ENCODE peak calls at places on chromosomes 16 and 17, in ten cellular contexts. One of them, this sample, is unnamed.

GRCh38 chr16:2331932-2332267 is 8.6 kb downstream of the ABCA3 start:
- DNase-seq in prostate gland: no peak
- DNase-seq in MM.1S: no peak
- DNase-seq in retinal pigment epithelial cell: no peak
- DNase-seq in WTC11: no peak
- DNase-seq in brain microvascular endothelial cell: no peak
- DNase-seq in AG09319: no peak
- DNase-seq in neural progenitor cell: no peak
- DNase-seq in dorsolateral prefrontal cortex: no peak
- DNase-seq in AG04449: no peak
- DNase-seq in this sample: no peak

GRCh38 chr17:79399610-79400144 is 211.2 kb downstream of the RBFOX3 start:
- DNase-seq in brain microvascular endothelial cell: no peak
- DNase-seq in MM.1S: no peak
- DNase-seq in neural progenitor cell: peak
- DNase-seq in dorsolateral prefrontal cortex: no peak
- DNase-seq in AG09319: no peak
- DNase-seq in WTC11: no peak
- DNase-seq in AG04449: no peak
- DNase-seq in prostate gland: no peak
- DNase-seq in retinal pigment epithelial cell: no peak
- DNase-seq in this sample: no peak

GRCh38 chr17:4199818-4200402 is 56.9 kb downstream of the CYB5D2 start:
- DNase-seq in AG04449: no peak
- DNase-seq in MM.1S: peak
- DNase-seq in retinal pigment epithelial cell: no peak
- DNase-seq in brain microvascular endothelial cell: no peak
- DNase-seq in prostate gland: no peak
- DNase-seq in neural progenitor cell: peak
- DNase-seq in WTC11: peak
- DNase-seq in dorsolateral prefrontal cortex: no peak
- DNase-seq in AG09319: no peak
- DNase-seq in this sample: no peak

GRCh38 chr16:24036614-24037013 is 200.8 kb downstream of the PRKCB start:
- DNase-seq in retinal pigment epithelial cell: peak
- DNase-seq in dorsolateral prefrontal cortex: no peak
- DNase-seq in prostate gland: peak
- DNase-seq in MM.1S: peak
- DNase-seq in WTC11: peak
- DNase-seq in AG04449: no peak
- DNase-seq in neural progenitor cell: peak
- DNase-seq in AG09319: peak
- DNase-seq in brain microvascular endothelial cell: peak
- DNase-seq in this sample: peak

GRCh38 chr17:64196626-64197025 is 66.4 kb downstream of the TEX2 start:
- DNase-seq in brain microvascular endothelial cell: peak
- DNase-seq in MM.1S: no peak
- DNase-seq in AG04449: peak
- DNase-seq in WTC11: no peak
- DNase-seq in retinal pigment epithelial cell: peak
- DNase-seq in prostate gland: no peak
- DNase-seq in dorsolateral prefrontal cortex: no peak
- DNase-seq in AG09319: peak
- DNase-seq in neural progenitor cell: no peak
- DNase-seq in this sample: no peak

GRCh38 chr17:39674702-39675389 is 6.6 kb downstream of the PNMT start:
- DNase-seq in MM.1S: no peak
- DNase-seq in WTC11: no peak
- DNase-seq in AG09319: no peak
- DNase-seq in AG04449: no peak
- DNase-seq in dorsolateral prefrontal cortex: no peak
- DNase-seq in prostate gland: peak
- DNase-seq in neural progenitor cell: no peak
- DNase-seq in retinal pigment epithelial cell: no peak
- DNase-seq in brain microvascular endothelial cell: no peak
- DNase-seq in this sample: no peak

GRCh38 chr17:2405247-2405926 is 4.5 kb upstream of the MNT start:
- DNase-seq in WTC11: no peak
- DNase-seq in dorsolateral prefrontal cortex: no peak
- DNase-seq in neural progenitor cell: peak
- DNase-seq in retinal pigment epithelial cell: no peak
- DNase-seq in MM.1S: no peak
- DNase-seq in prostate gland: no peak
- DNase-seq in AG04449: no peak
- DNase-seq in brain microvascular endothelial cell: peak
- DNase-seq in AG09319: no peak
- DNase-seq in this sample: no peak

GRCh38 chr17:61594294-61594825 is 3.3 kb upstream of the NACA2 start:
- DNase-seq in prostate gland: no peak
- DNase-seq in brain microvascular endothelial cell: no peak
- DNase-seq in retinal pigment epithelial cell: no peak
- DNase-seq in MM.1S: no peak
- DNase-seq in AG09319: no peak
- DNase-seq in AG04449: no peak
- DNase-seq in WTC11: no peak
- DNase-seq in neural progenitor cell: no peak
- DNase-seq in dorsolateral prefrontal cortex: no peak
- DNase-seq in this sample: no peak

DNA sequence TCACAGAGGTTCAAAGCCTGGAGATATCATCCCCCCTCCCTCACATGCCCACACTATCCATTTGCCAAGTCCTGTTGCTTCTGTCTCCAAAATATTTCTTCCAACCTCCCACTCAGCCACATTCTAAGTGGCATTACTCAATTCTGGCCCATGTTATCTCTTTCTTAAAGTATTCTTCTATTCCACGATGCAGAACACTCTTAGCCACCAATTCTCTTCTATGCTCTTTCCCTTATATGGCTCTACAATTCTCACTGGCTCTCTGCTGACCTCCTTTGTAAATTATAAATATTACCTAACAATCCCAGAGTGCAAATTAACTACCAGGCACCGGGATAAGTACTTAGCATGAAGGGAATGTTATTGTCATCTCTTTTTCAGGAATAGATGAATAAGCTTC is 82.4 kb downstream of the KCNJ2 start:
- DNase-seq in WTC11: no peak
- DNase-seq in brain microvascular endothelial cell: no peak
- DNase-seq in dorsolateral prefrontal cortex: no peak
- DNase-seq in prostate gland: no peak
- DNase-seq in MM.1S: no peak
- DNase-seq in retinal pigment epithelial cell: no peak
- DNase-seq in AG09319: no peak
- DNase-seq in AG04449: no peak
- DNase-seq in neural progenitor cell: no peak
- DNase-seq in this sample: no peak
- TF ChIP-seq CTCF in WTC11: no peak
- TF ChIP-seq CTCF in brain microvascular endothelial cell: no peak
- TF ChIP-seq CTCF in dorsolateral prefrontal cortex: no peak
- TF ChIP-seq CTCF in prostate gland: no peak
- TF ChIP-seq CTCF in MM.1S: no peak
- TF ChIP-seq CTCF in retinal pigment epithelial cell: no peak
- TF ChIP-seq CTCF in AG09319: no peak
- TF ChIP-seq CTCF in AG04449: no peak
- TF ChIP-seq CTCF in neural progenitor cell: no peak
- TF ChIP-seq CTCF in this sample: no peak

GRCh38 chr17:50534979-50535326 is 2.4 kb downstream of the EPN3 start:
- DNase-seq in brain microvascular endothelial cell: no peak
- DNase-seq in neural progenitor cell: no peak
- DNase-seq in dorsolateral prefrontal cortex: no peak
- DNase-seq in AG04449: no peak
- DNase-seq in MM.1S: no peak
- DNase-seq in WTC11: no peak
- DNase-seq in AG09319: no peak
- DNase-seq in retinal pigment epithelial cell: no peak
- DNase-seq in prostate gland: no peak
- DNase-seq in this sample: no peak

GRCh38 chr17:50533720-50534148 is 1.2 kb downstream of the EPN3 start:
- DNase-seq in dorsolateral prefrontal cortex: no peak
- DNase-seq in WTC11: no peak
- DNase-seq in prostate gland: peak
- DNase-seq in brain microvascular endothelial cell: peak
- DNase-seq in MM.1S: no peak
- DNase-seq in neural progenitor cell: no peak
- DNase-seq in retinal pigment epithelial cell: no peak
- DNase-seq in AG04449: no peak
- DNase-seq in AG09319: peak
- DNase-seq in this sample: no peak

GRCh38 chr17:50533185-50533584 is 650 bp downstream of the EPN3 start:
- DNase-seq in AG04449: no peak
- DNase-seq in MM.1S: no peak
- DNase-seq in WTC11: no peak
- DNase-seq in retinal pigment epithelial cell: no peak
- DNase-seq in neural progenitor cell: no peak
- DNase-seq in AG09319: no peak
- DNase-seq in prostate gland: no peak
- DNase-seq in dorsolateral prefrontal cortex: no peak
- DNase-seq in brain microvascular endothelial cell: no peak
- DNase-seq in this sample: no peak

GRCh38 chr17:50535407-50535806 is 2.9 kb downstream of the EPN3 start:
- DNase-seq in AG04449: no peak
- DNase-seq in retinal pigment epithelial cell: no peak
- DNase-seq in prostate gland: no peak
- DNase-seq in brain microvascular endothelial cell: no peak
- DNase-seq in neural progenitor cell: no peak
- DNase-seq in MM.1S: no peak
- DNase-seq in WTC11: no peak
- DNase-seq in dorsolateral prefrontal cortex: no peak
- DNase-seq in AG09319: no peak
- DNase-seq in this sample: no peak

GRCh38 chr17:50534222-50534978 is 1.9 kb downstream of the EPN3 start:
- DNase-seq in WTC11: peak
- DNase-seq in dorsolateral prefrontal cortex: no peak
- DNase-seq in retinal pigment epithelial cell: no peak
- DNase-seq in MM.1S: no peak
- DNase-seq in AG09319: no peak
- DNase-seq in prostate gland: peak
- DNase-seq in brain microvascular endothelial cell: no peak
- DNase-seq in AG04449: no peak
- DNase-seq in neural progenitor cell: peak
- DNase-seq in this sample: no peak
- TF ChIP-seq CTCF in WTC11: no peak
- TF ChIP-seq CTCF in dorsolateral prefrontal cortex: no peak
- TF ChIP-seq CTCF in retinal pigment epithelial cell: peak
- TF ChIP-seq CTCF in MM.1S: peak
- TF ChIP-seq CTCF in AG09319: peak
- TF ChIP-seq CTCF in prostate gland: peak
- TF ChIP-seq CTCF in brain microvascular endothelial cell: peak
- TF ChIP-seq CTCF in AG04449: peak
- TF ChIP-seq CTCF in neural progenitor cell: peak
- TF ChIP-seq CTCF in this sample: peak

GRCh38 chr17:75875940-75876189 is 2.5 kb downstream of the TRIM47 start:
- DNase-seq in dorsolateral prefrontal cortex: no peak
- DNase-seq in brain microvascular endothelial cell: no peak
- DNase-seq in prostate gland: peak
- DNase-seq in WTC11: no peak
- DNase-seq in MM.1S: no peak
- DNase-seq in AG09319: no peak
- DNase-seq in neural progenitor cell: no peak
- DNase-seq in retinal pigment epithelial cell: no peak
- DNase-seq in AG04449: no peak
- DNase-seq in this sample: no peak

GRCh38 chr17:75878174-75878998 is at the start of gene TRIM47:
- DNase-seq in MM.1S: peak
- DNase-seq in prostate gland: peak
- DNase-seq in WTC11: peak
- DNase-seq in AG09319: no peak
- DNase-seq in brain microvascular endothelial cell: peak
- DNase-seq in neural progenitor cell: peak
- DNase-seq in dorsolateral prefrontal cortex: no peak
- DNase-seq in AG04449: no peak
- DNase-seq in retinal pigment epithelial cell: no peak
- DNase-seq in this sample: peak

GRCh38 chr17:75876190-75876937 is 2.0 kb downstream of the TRIM47 start:
- DNase-seq in prostate gland: no peak
- DNase-seq in MM.1S: peak
- DNase-seq in brain microvascular endothelial cell: no peak
- DNase-seq in neural progenitor cell: peak
- DNase-seq in retinal pigment epithelial cell: no peak
- DNase-seq in AG04449: no peak
- DNase-seq in dorsolateral prefrontal cortex: no peak
- DNase-seq in AG09319: no peak
- DNase-seq in WTC11: peak
- DNase-seq in this sample: peak

GRCh38 chr17:75876938-75877751 is 1.2 kb downstream of the TRIM47 start:
- DNase-seq in brain microvascular endothelial cell: peak
- DNase-seq in neural progenitor cell: peak
- DNase-seq in MM.1S: peak
- DNase-seq in dorsolateral prefrontal cortex: peak
- DNase-seq in AG09319: peak
- DNase-seq in WTC11: no peak
- DNase-seq in retinal pigment epithelial cell: peak
- DNase-seq in prostate gland: peak
- DNase-seq in AG04449: peak
- DNase-seq in this sample: no peak

GRCh38 chr17:75877752-75878173 is 618 bp downstream of the TRIM47 start:
- DNase-seq in retinal pigment epithelial cell: no peak
- DNase-seq in prostate gland: peak
- DNase-seq in AG04449: no peak
- DNase-seq in dorsolateral prefrontal cortex: peak
- DNase-seq in AG09319: no peak
- DNase-seq in neural progenitor cell: peak
- DNase-seq in WTC11: peak
- DNase-seq in brain microvascular endothelial cell: peak
- DNase-seq in MM.1S: peak
- DNase-seq in this sample: peak
- TF ChIP-seq CTCF in retinal pigment epithelial cell: peak
- TF ChIP-seq CTCF in prostate gland: peak
- TF ChIP-seq CTCF in AG04449: peak
- TF ChIP-seq CTCF in dorsolateral prefrontal cortex: peak
- TF ChIP-seq CTCF in AG09319: peak
- TF ChIP-seq CTCF in neural progenitor cell: peak
- TF ChIP-seq CTCF in WTC11: no peak
- TF ChIP-seq CTCF in brain microvascular endothelial cell: peak
- TF ChIP-seq CTCF in MM.1S: peak
- TF ChIP-seq CTCF in this sample: no peak

GRCh38 chr16:68357521-68357922 is 46.7 kb downstream of the PRMT7 start:
- DNase-seq in MM.1S: no peak
- DNase-seq in retinal pigment epithelial cell: no peak
- DNase-seq in AG09319: no peak
- DNase-seq in AG04449: no peak
- DNase-seq in neural progenitor cell: no peak
- DNase-seq in WTC11: no peak
- DNase-seq in brain microvascular endothelial cell: no peak
- DNase-seq in prostate gland: no peak
- DNase-seq in dorsolateral prefrontal cortex: no peak
- DNase-seq in this sample: no peak

GRCh38 chr16:68356919-68357286 is 46.1 kb downstream of the PRMT7 start:
- DNase-seq in dorsolateral prefrontal cortex: no peak
- DNase-seq in neural progenitor cell: no peak
- DNase-seq in MM.1S: no peak
- DNase-seq in AG04449: no peak
- DNase-seq in retinal pigment epithelial cell: no peak
- DNase-seq in AG09319: no peak
- DNase-seq in brain microvascular endothelial cell: no peak
- DNase-seq in prostate gland: no peak
- DNase-seq in WTC11: no peak
- DNase-seq in this sample: no peak

GRCh38 chr16:68354816-68355215 is 44.0 kb downstream of the PRMT7 start:
- DNase-seq in retinal pigment epithelial cell: no peak
- DNase-seq in brain microvascular endothelial cell: no peak
- DNase-seq in prostate gland: no peak
- DNase-seq in MM.1S: no peak
- DNase-seq in WTC11: no peak
- DNase-seq in dorsolateral prefrontal cortex: no peak
- DNase-seq in AG04449: no peak
- DNase-seq in neural progenitor cell: no peak
- DNase-seq in AG09319: no peak
- DNase-seq in this sample: no peak

GRCh38 chr16:68356249-68356918 is 45.6 kb downstream of the PRMT7 start:
- DNase-seq in brain microvascular endothelial cell: no peak
- DNase-seq in retinal pigment epithelial cell: no peak
- DNase-seq in MM.1S: peak
- DNase-seq in WTC11: no peak
- DNase-seq in neural progenitor cell: no peak
- DNase-seq in dorsolateral prefrontal cortex: no peak
- DNase-seq in prostate gland: no peak
- DNase-seq in AG04449: no peak
- DNase-seq in AG09319: no peak
- DNase-seq in this sample: no peak

GRCh38 chr16:68355447-68356248 is 44.8 kb downstream of the PRMT7 start:
- DNase-seq in neural progenitor cell: peak
- DNase-seq in AG09319: no peak
- DNase-seq in retinal pigment epithelial cell: no peak
- DNase-seq in dorsolateral prefrontal cortex: no peak
- DNase-seq in brain microvascular endothelial cell: no peak
- DNase-seq in prostate gland: no peak
- DNase-seq in AG04449: no peak
- DNase-seq in MM.1S: no peak
- DNase-seq in WTC11: peak
- DNase-seq in this sample: peak
- TF ChIP-seq CTCF in neural progenitor cell: peak
- TF ChIP-seq CTCF in AG09319: no peak
- TF ChIP-seq CTCF in retinal pigment epithelial cell: peak
- TF ChIP-seq CTCF in dorsolateral prefrontal cortex: no peak
- TF ChIP-seq CTCF in brain microvascular endothelial cell: peak
- TF ChIP-seq CTCF in prostate gland: no peak
- TF ChIP-seq CTCF in AG04449: no peak
- TF ChIP-seq CTCF in MM.1S: peak
- TF ChIP-seq CTCF in WTC11: peak
- TF ChIP-seq CTCF in this sample: no peak

This sample was measured in glutamatergic neuron.